ENCODE peak calls at places on chromosomes 4 and X, in four cellular contexts. Z is upper lobe of right lung, I is heart left ventricle, U is OCI-LY7. V is an unnamed sample.

GRCh38 chr4:54056360-54056759 is 8.0 kb downstream of the CHIC2 start:
- DNase-seq in Z (no peak), I (no peak), U (peak; percentile 61), V (no peak)

GRCh38 chrX:48927125-48927524 is 8.3 kb upstream of the PIM2 start:
- DNase-seq in Z (no peak), I (no peak), U (no peak), V (no peak)

GRCh38 chr4:8316911-8317351 is 47.4 kb downstream of the HTRA3 start:
- DNase-seq in Z (peak; percentile 46), I (no peak), U (no peak), V (no peak)

GRCh38 chrX:11352296-11352741 is 59.1 kb downstream of the AMELX start:
- DNase-seq in Z (no peak), I (no peak), U (no peak), V (no peak)

GRCh38 chr4:68466185-68466584 is 18.9 kb downstream of the TMPRSS11E start:
- DNase-seq in Z (no peak), I (no peak), U (no peak), V (no peak)

GRCh38 chr4:72525938-72526337 is 43.1 kb downstream of the ADAMTS3 start:
- DNase-seq in Z (peak; percentile 60), I (peak; percentile 88), U (no peak), V (peak; percentile 85)

GRCh38 chr4:156390599-156391296 is 437.1 kb upstream of the CTSO start:
- DNase-seq in Z (no peak), I (no peak), U (no peak), V (no peak)

GRCh38 chr4:123748806-123749205 is 352.2 kb downstream of the SPRY1 start:
- DNase-seq in Z (no peak), I (no peak), U (no peak), V (no peak)

GRCh38 chr4:150257338-150257737 is 179.1 kb downstream of the DCLK2 start:
- DNase-seq in Z (no peak), I (no peak), U (no peak), V (no peak)

GRCh38 chrX:77432998-77433397 is 14.2 kb upstream of the FGF16 start:
- DNase-seq in Z (no peak), I (no peak), U (no peak), V (no peak)

GRCh38 chrX:77436682-77437081 is 10.5 kb upstream of the FGF16 start:
- DNase-seq in Z (no peak), I (no peak), U (peak; percentile 2), V (no peak)

GRCh38 chrX:77434949-77435348 is 12.2 kb upstream of the FGF16 start:
- DNase-seq in Z (no peak), I (no peak), U (no peak), V (no peak)

GRCh38 chrX:77440310-77440709 is 6.9 kb upstream of the FGF16 start:
- DNase-seq in Z (no peak), I (no peak), U (no peak), V (no peak)

DNA sequence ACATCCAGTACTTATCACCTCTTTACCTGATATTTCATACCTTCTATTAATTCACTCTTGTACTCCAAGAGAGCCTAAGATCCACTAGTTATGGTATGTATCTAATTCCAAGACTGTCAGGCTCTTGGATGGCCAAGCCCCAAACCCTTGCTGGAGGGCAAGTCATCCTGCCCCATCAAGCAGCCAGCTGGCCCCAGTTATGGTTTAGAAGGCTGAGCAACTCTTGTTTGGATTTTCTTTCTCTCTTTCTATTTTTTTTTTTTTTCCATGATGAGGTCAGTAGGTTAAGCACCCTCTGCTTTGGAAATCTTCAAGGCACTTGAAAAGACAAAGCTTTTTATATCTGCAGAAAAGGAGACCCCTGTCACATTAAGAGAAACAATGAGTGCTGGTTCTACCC is 10.9 kb upstream of the FGF16 start:
- DNase-seq in Z (no peak), I (no peak), U (no peak), V (no peak)
- H3K27ac ChIP-seq in Z (no peak overlapping the region), I (no peak overlapping the region), U (no peak overlapping the region), V (no peak overlapping the region)

DNA sequence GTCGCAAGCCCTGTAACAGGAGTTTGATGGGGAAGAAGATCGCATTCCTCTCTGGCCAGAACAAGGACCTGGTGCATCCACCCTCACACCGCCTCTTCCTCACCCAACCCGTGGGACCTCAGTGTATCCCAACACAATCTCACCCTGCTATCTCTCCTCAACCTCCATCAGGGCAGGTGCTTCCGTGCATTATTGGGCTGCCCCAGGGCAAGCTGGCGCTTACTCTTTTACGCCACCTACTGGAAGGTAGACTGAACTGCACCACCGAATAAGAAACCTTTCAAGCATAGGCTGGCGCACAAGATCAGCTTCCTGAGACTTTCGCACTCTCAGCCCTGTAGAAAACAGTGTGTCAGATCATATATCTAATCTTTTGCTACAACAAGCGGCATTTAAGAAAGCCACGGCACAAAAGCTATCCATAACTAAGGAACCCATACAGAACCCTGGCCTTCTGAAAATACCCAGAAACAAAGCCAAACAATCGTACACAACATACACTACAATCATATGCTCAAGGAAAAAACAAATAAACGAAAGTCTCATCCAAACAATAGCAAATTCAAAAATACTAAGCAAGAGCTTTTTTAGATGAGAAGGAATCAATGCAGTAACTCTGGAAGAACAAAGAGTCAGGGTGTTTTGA is 209.3 kb downstream of the UGT8 start:
- DNase-seq in Z (no peak), I (no peak), U (peak; percentile 55), V (no peak)
- TF ChIP-seq CTCF in Z (peak; percentile 72), I (peak; percentile 60), U (peak; percentile 92), V (peak; percentile 19)

GRCh38 chr4:76365636-76366035 is 55.3 kb downstream of the CCDC158 start:
- DNase-seq in Z (no peak), I (no peak), U (no peak), V (no peak)
- H3K27ac ChIP-seq in Z (no peak overlapping the region), I (no peak overlapping the region), U (no peak overlapping the region), V (no peak overlapping the region)

GRCh38 chr4:2954358-2955185 is 8.6 kb downstream of the NOP14 start:
- DNase-seq in Z (no peak), I (no peak), U (peak; percentile 53), V (no peak)
- TF ChIP-seq CTCF in Z (no peak), I (peak; percentile 9), U (no peak), V (no peak)

GRCh38 chr4:13590766-13591165 is 36.8 kb downstream of the BOD1L1 start:
- DNase-seq in Z (no peak), I (no peak), U (no peak), V (no peak)
- H3K27ac ChIP-seq in Z (no peak overlapping the region), I (no peak overlapping the region), U (no peak overlapping the region), V (no peak overlapping the region)

GRCh38 chrX:41333744-41333993 is 293 bp upstream of the DDX3X start:
- DNase-seq in Z (no peak), I (no peak), U (peak; percentile 90), V (no peak)

GRCh38 chrX:41335590-41336331 is 1.8 kb downstream of the DDX3X start:
- DNase-seq in Z (no peak), I (no peak), U (no peak), V (no peak)

GRCh38 chrX:41332988-41333743 is 796 bp upstream of the DDX3X start:
- DNase-seq in Z (peak; percentile 93), I (peak; percentile 92), U (peak; percentile 87), V (peak; percentile 78)

GRCh38 chrX:41334866-41335589 is 1.1 kb downstream of the DDX3X start:
- DNase-seq in Z (peak; percentile 75), I (peak; percentile 83), U (peak; percentile 68), V (peak; percentile 64)

DNA sequence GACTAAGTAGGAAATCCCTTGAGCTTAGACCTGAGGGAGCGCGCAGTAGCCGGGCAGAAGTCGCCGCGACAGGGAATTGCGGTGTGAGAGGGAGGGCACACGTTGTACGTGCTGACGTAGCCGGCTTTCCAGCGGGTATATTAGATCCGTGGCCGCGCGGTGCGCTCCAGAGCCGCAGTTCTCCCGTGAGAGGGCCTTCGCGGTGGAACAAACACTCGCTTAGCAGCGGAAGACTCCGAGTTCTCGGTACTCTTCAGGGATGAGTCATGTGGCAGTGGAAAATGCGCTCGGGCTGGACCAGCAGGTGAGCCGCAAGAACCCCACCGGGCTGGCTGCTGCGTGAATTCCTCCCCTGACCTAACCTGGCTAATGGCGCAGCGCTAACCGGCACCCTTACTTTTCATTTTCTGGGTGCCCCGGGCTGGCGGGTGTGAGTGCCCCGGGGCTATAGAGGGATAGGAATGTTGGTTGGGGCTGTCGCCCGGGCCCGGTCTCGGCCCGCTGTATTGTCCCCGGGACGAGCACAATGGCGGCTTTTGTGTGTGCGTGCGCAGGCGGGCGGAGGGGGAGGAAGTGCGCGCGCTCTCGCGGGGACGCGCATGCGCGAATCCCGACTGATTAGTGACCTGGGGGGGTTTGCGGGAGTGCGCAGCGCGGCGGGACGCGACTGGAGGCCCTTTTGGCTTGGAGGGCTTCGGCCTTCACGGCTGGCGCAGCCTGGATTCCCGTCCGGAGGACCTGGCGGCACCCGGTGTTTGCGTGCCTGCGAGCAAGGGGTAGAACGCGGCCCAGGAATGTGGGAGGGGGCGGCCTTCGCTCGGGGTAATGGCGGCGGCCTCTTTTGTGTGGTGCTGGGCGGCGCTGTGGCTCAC is at the start of gene DDX3X:
- DNase-seq in Z (peak; percentile 90), I (peak; percentile 95), U (peak; percentile 79), V (peak; percentile 84)
- TF ChIP-seq CTCF in Z (peak; percentile 12), I (no peak), U (no peak), V (no peak)

DNA sequence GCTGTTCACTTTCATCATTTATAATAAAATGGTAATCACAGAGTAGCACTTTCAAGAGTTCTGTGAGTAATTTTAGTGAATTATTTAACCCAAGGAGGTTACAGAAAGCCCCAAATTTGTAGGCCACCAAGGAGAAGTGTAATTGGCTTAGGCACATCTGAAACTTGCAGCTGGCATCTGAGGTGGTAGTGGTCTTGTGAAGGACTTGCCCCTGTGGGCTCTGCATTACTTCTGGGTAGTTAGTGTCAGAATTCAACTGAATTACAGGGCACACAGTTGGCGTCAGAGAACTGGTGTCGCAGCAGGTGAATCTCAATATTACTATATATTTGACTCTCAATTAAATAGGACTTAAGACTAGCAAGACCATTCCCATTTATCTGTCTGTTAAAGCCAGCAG is 36.9 kb downstream of the GPR174 start:
- DNase-seq in Z (no peak), I (no peak), U (no peak), V (no peak)
- H3K27ac ChIP-seq in Z (no peak overlapping the region), I (no peak overlapping the region), U (no peak overlapping the region), V (no peak overlapping the region)

GRCh38 chr4:91116861-91117260 is 989.7 kb downstream of the CCSER1 start:
- DNase-seq in Z (no peak), I (no peak), U (no peak), V (no peak)
- TF ChIP-seq CTCF in Z (peak; percentile 9), I (no peak), U (peak; percentile 41), V (no peak)

GRCh38 chr4:88230953-88231835 is 53.2 kb downstream of the PPM1K start:
- DNase-seq in Z (no peak), I (no peak), U (no peak), V (peak; percentile 15)
- H3K27ac ChIP-seq in Z (peak overlapping the region; percentile 69), I (peak overlapping the region; percentile 58), U (no peak overlapping the region), V (peak overlapping the region; percentile 31)

V was measured in heart right ventricle.